ENCODE peak calls at places on chromosome 12, in ten cellular contexts. One of them, this sample, is unnamed.

GRCh38 chr12:30989754-30990153 is 63.2 kb downstream of the TSPAN11 start:
- DNase-seq in substantia nigra: no peak
- DNase-seq in cardiac muscle cell: no peak
- DNase-seq in neuronal stem cell: no peak
- DNase-seq in stimulated activated CD8-positive, alpha-beta memory T cell treated with anti-CD3 and anti-CD28 coated beads, Interleukin-4, amount 100 ng/mL, for 24 hours: no peak
- DNase-seq in NCI-H1694 treated with DMSO at 0.1 percent for 48 hours: peak
- DNase-seq in NCI-H2081: peak
- DNase-seq in HFFc6: peak
- DNase-seq in CD4-positive, alpha-beta memory T cell: no peak
- DNase-seq in Kasumi-1: peak
- DNase-seq in this sample: no peak

GRCh38 chr12:27161458-27162228 is 79.3 kb upstream of the C12orf71 start:
- DNase-seq in CD4-positive, alpha-beta memory T cell: no peak
- DNase-seq in substantia nigra: no peak
- DNase-seq in cardiac muscle cell: no peak
- DNase-seq in NCI-H1694 treated with DMSO at 0.1 percent for 48 hours: no peak
- DNase-seq in stimulated activated CD8-positive, alpha-beta memory T cell treated with anti-CD3 and anti-CD28 coated beads, Interleukin-4, amount 100 ng/mL, for 24 hours: no peak
- DNase-seq in HFFc6: no peak
- DNase-seq in NCI-H2081: no peak
- DNase-seq in neuronal stem cell: no peak
- DNase-seq in Kasumi-1: no peak
- DNase-seq in this sample: no peak

GRCh38 chr12:78194448-78194847 is 363.8 kb downstream of the NAV3 start:
- DNase-seq in stimulated activated CD8-positive, alpha-beta memory T cell treated with anti-CD3 and anti-CD28 coated beads, Interleukin-4, amount 100 ng/mL, for 24 hours: no peak
- DNase-seq in NCI-H1694 treated with DMSO at 0.1 percent for 48 hours: no peak
- DNase-seq in CD4-positive, alpha-beta memory T cell: no peak
- DNase-seq in NCI-H2081: no peak
- DNase-seq in HFFc6: peak
- DNase-seq in Kasumi-1: no peak
- DNase-seq in neuronal stem cell: no peak
- DNase-seq in cardiac muscle cell: peak
- DNase-seq in substantia nigra: no peak
- DNase-seq in this sample: no peak

GRCh38 chr12:47085815-47086252 is 6.1 kb upstream of the AMIGO2 start:
- DNase-seq in cardiac muscle cell: peak
- DNase-seq in NCI-H2081: peak
- DNase-seq in CD4-positive, alpha-beta memory T cell: peak
- DNase-seq in HFFc6: peak
- DNase-seq in Kasumi-1: peak
- DNase-seq in NCI-H1694 treated with DMSO at 0.1 percent for 48 hours: no peak
- DNase-seq in substantia nigra: no peak
- DNase-seq in neuronal stem cell: no peak
- DNase-seq in stimulated activated CD8-positive, alpha-beta memory T cell treated with anti-CD3 and anti-CD28 coated beads, Interleukin-4, amount 100 ng/mL, for 24 hours: peak
- DNase-seq in this sample: no peak

GRCh38 chr12:66538970-66539369 is 139.9 kb downstream of the GRIP1 start:
- DNase-seq in HFFc6: no peak
- DNase-seq in stimulated activated CD8-positive, alpha-beta memory T cell treated with anti-CD3 and anti-CD28 coated beads, Interleukin-4, amount 100 ng/mL, for 24 hours: no peak
- DNase-seq in neuronal stem cell: no peak
- DNase-seq in substantia nigra: no peak
- DNase-seq in CD4-positive, alpha-beta memory T cell: no peak
- DNase-seq in NCI-H2081: no peak
- DNase-seq in Kasumi-1: no peak
- DNase-seq in NCI-H1694 treated with DMSO at 0.1 percent for 48 hours: no peak
- DNase-seq in cardiac muscle cell: no peak
- DNase-seq in this sample: no peak

GRCh38 chr12:124385219-124385969 is 90.5 kb downstream of the RFLNA start:
- DNase-seq in substantia nigra: no peak
- DNase-seq in CD4-positive, alpha-beta memory T cell: no peak
- DNase-seq in NCI-H2081: no peak
- DNase-seq in NCI-H1694 treated with DMSO at 0.1 percent for 48 hours: no peak
- DNase-seq in Kasumi-1: no peak
- DNase-seq in neuronal stem cell: no peak
- DNase-seq in HFFc6: peak
- DNase-seq in cardiac muscle cell: peak
- DNase-seq in stimulated activated CD8-positive, alpha-beta memory T cell treated with anti-CD3 and anti-CD28 coated beads, Interleukin-4, amount 100 ng/mL, for 24 hours: no peak
- DNase-seq in this sample: no peak

GRCh38 chr12:90631581-90631980 is 323.4 kb downstream of the CCER1 start:
- DNase-seq in NCI-H2081: no peak
- DNase-seq in Kasumi-1: no peak
- DNase-seq in NCI-H1694 treated with DMSO at 0.1 percent for 48 hours: no peak
- DNase-seq in cardiac muscle cell: peak
- DNase-seq in stimulated activated CD8-positive, alpha-beta memory T cell treated with anti-CD3 and anti-CD28 coated beads, Interleukin-4, amount 100 ng/mL, for 24 hours: no peak
- DNase-seq in neuronal stem cell: no peak
- DNase-seq in HFFc6: no peak
- DNase-seq in CD4-positive, alpha-beta memory T cell: no peak
- DNase-seq in substantia nigra: no peak
- DNase-seq in this sample: no peak

GRCh38 chr12:6536894-6537579 is 2.7 kb downstream of the GAPDH start:
- DNase-seq in substantia nigra: no peak
- DNase-seq in neuronal stem cell: no peak
- DNase-seq in CD4-positive, alpha-beta memory T cell: no peak
- DNase-seq in HFFc6: no peak
- DNase-seq in NCI-H2081: no peak
- DNase-seq in cardiac muscle cell: no peak
- DNase-seq in NCI-H1694 treated with DMSO at 0.1 percent for 48 hours: no peak
- DNase-seq in stimulated activated CD8-positive, alpha-beta memory T cell treated with anti-CD3 and anti-CD28 coated beads, Interleukin-4, amount 100 ng/mL, for 24 hours: no peak
- DNase-seq in Kasumi-1: no peak
- DNase-seq in this sample: no peak

GRCh38 chr12:3600039-3600720 is 109.2 kb downstream of the PRMT8 start:
- DNase-seq in NCI-H2081: no peak
- DNase-seq in cardiac muscle cell: no peak
- DNase-seq in substantia nigra: no peak
- DNase-seq in NCI-H1694 treated with DMSO at 0.1 percent for 48 hours: no peak
- DNase-seq in CD4-positive, alpha-beta memory T cell: no peak
- DNase-seq in neuronal stem cell: no peak
- DNase-seq in HFFc6: no peak
- DNase-seq in Kasumi-1: no peak
- DNase-seq in stimulated activated CD8-positive, alpha-beta memory T cell treated with anti-CD3 and anti-CD28 coated beads, Interleukin-4, amount 100 ng/mL, for 24 hours: no peak
- DNase-seq in this sample: no peak

GRCh38 chr12:125996438-125996837 is 931.2 kb downstream of the AACS start:
- DNase-seq in CD4-positive, alpha-beta memory T cell: no peak
- DNase-seq in Kasumi-1: no peak
- DNase-seq in NCI-H1694 treated with DMSO at 0.1 percent for 48 hours: no peak
- DNase-seq in NCI-H2081: no peak
- DNase-seq in substantia nigra: no peak
- DNase-seq in HFFc6: no peak
- DNase-seq in stimulated activated CD8-positive, alpha-beta memory T cell treated with anti-CD3 and anti-CD28 coated beads, Interleukin-4, amount 100 ng/mL, for 24 hours: no peak
- DNase-seq in cardiac muscle cell: no peak
- DNase-seq in neuronal stem cell: no peak
- DNase-seq in this sample: no peak

GRCh38 chr12:48446372-48446771 is 26.0 kb upstream of the ANP32D start:
- DNase-seq in cardiac muscle cell: no peak
- DNase-seq in NCI-H1694 treated with DMSO at 0.1 percent for 48 hours: no peak
- DNase-seq in HFFc6: no peak
- DNase-seq in CD4-positive, alpha-beta memory T cell: no peak
- DNase-seq in stimulated activated CD8-positive, alpha-beta memory T cell treated with anti-CD3 and anti-CD28 coated beads, Interleukin-4, amount 100 ng/mL, for 24 hours: no peak
- DNase-seq in Kasumi-1: no peak
- DNase-seq in substantia nigra: no peak
- DNase-seq in NCI-H2081: no peak
- DNase-seq in neuronal stem cell: no peak
- DNase-seq in this sample: no peak

GRCh38 chr12:41965996-41966395 is 178.7 kb downstream of the GXYLT1 start:
- DNase-seq in cardiac muscle cell: no peak
- DNase-seq in CD4-positive, alpha-beta memory T cell: no peak
- DNase-seq in neuronal stem cell: no peak
- DNase-seq in stimulated activated CD8-positive, alpha-beta memory T cell treated with anti-CD3 and anti-CD28 coated beads, Interleukin-4, amount 100 ng/mL, for 24 hours: no peak
- DNase-seq in HFFc6: no peak
- DNase-seq in NCI-H1694 treated with DMSO at 0.1 percent for 48 hours: no peak
- DNase-seq in NCI-H2081: no peak
- DNase-seq in Kasumi-1: no peak
- DNase-seq in substantia nigra: no peak
- DNase-seq in this sample: no peak